ENCODE peak calls at places on chromosomes 11 and 22, in six cellular contexts. C is fibroblast of the conjunctiva; N is K562; A is M059J; Y is left cardiac atrium; K is stimulated activated CD4-positive, alpha-beta T cell treated with anti-CD3 and anti-CD28 coated beads, Interleukin-12 subunit alpha, Interleukin-12 subunit beta, amount 100 ng/mL, for 4 hours. S is an unnamed sample.

GRCh38 chr11:64998690-64999431 is 2.1 kb upstream of the BATF2 start:
- DNase-seq in C (no peak), N (peak), A (no peak), Y (no peak), K (no peak), S (no peak)

GRCh38 chr11:113262594-113262993 is 51.8 kb upstream of the TTC12 start:
- DNase-seq in C (no peak), N (no peak), A (no peak), Y (no peak), K (no peak), S (no peak)

GRCh38 chr11:75820636-75821035 is 5.6 kb downstream of the UVRAG start:
- DNase-seq in C (no peak), N (no peak), A (peak), Y (no peak), K (no peak), S (no peak)

GRCh38 chr11:121482231-121483129 is 29.7 kb upstream of the SORL1-AS1 start:
- DNase-seq in C (no peak), N (no peak), A (no peak), Y (no peak), K (peak), S (no peak)

GRCh38 chr11:64028398-64029115 is 7.2 kb upstream of the FLRT1 start:
- DNase-seq in C (no peak), N (peak), A (no peak), Y (no peak), K (no peak), S (no peak)

GRCh38 chr22:31192513-31192912 is 19.6 kb upstream of the LIMK2 start:
- DNase-seq in C (peak), N (no peak), A (no peak), Y (no peak), K (no peak), S (peak)

GRCh38 chr11:111460340-111460739 is 51.8 kb downstream of the BTG4 start:
- DNase-seq in C (no peak), N (no peak), A (no peak), Y (no peak), K (no peak), S (no peak)

GRCh38 chr11:12885717-12886226 is 123.3 kb upstream of the RASSF10 start:
- DNase-seq in C (no peak), N (no peak), A (no peak), Y (no peak), K (no peak), S (no peak)

GRCh38 chr22:26679003-26679629 is 21.7 kb downstream of the MIAT start:
- DNase-seq in C (peak), N (peak), A (peak), Y (peak), K (peak), S (peak)

GRCh38 chr11:110336054-110336453 is 39.6 kb upstream of the RDX start:
- DNase-seq in C (no peak), N (no peak), A (no peak), Y (no peak), K (no peak), S (no peak)

GRCh38 chr11:3958301-3958700 is 102.8 kb downstream of the STIM1 start:
- DNase-seq in C (no peak), N (no peak), A (peak), Y (no peak), K (no peak), S (no peak)

GRCh38 chr11:39678996-39679395 is 1780.5 kb downstream of the LRRC4C start:
- DNase-seq in C (no peak), N (no peak), A (peak), Y (no peak), K (no peak), S (no peak)

GRCh38 chr11:117919326-117920275 is 9.6 kb downstream of the TMPRSS13 start:
- DNase-seq in C (no peak), N (no peak), A (no peak), Y (no peak), K (no peak), S (no peak)

S was measured in erythroblast.